ENCODE peak calls at places on chromosomes 3 and 15, in six cellular contexts. A is Panc1; I is HCT116; Q is mesenchymal stem cell; R is CD4-positive, CD25-positive, alpha-beta regulatory T cell; P is psoas muscle. E is an unnamed sample.

GRCh38 chr15:81001180-81002003 is 669 bp downstream of the TLNRD1 start:
- DNase-seq in A (no peak), I (no peak), Q (peak; percentile 73), R (peak; percentile 48), P (peak; percentile 75), E (no peak)

GRCh38 chr3:16365454-16366128 is 100.6 kb downstream of the OXNAD1 start:
- DNase-seq in A (no peak), I (no peak), Q (no peak), R (no peak), P (no peak), E (no peak)

GRCh38 chr3:194300392-194300758 is 50.8 kb downstream of the CPN2 start:
- DNase-seq in A (no peak), I (no peak), Q (peak; percentile 61), R (no peak), P (peak; percentile 89), E (no peak)

GRCh38 chr15:69891070-69891491 is 206.6 kb downstream of the TLE3 start:
- DNase-seq in A (no peak), I (no peak), Q (no peak), R (no peak), P (no peak), E (no peak)

GRCh38 chr3:86056962-86057361 is 934.0 kb downstream of the VGLL3 start:
- DNase-seq in A (no peak), I (no peak), Q (no peak), R (no peak), P (no peak), E (no peak)

GRCh38 chr15:86892774-86893449 is 813.2 kb downstream of the AGBL1 start:
- DNase-seq in A (no peak), I (no peak), Q (peak; percentile 14), R (no peak), P (no peak), E (peak; percentile 68)

GRCh38 chr15:58469432-58470353 is 37.9 kb downstream of the LIPC start:
- DNase-seq in A (no peak), I (peak; percentile 69), Q (peak; percentile 86), R (no peak), P (no peak), E (peak; percentile 97)

GRCh38 chr3:10665611-10666010 is 150.4 kb upstream of the SLC6A11 start:
- DNase-seq in A (no peak), I (no peak), Q (no peak), R (no peak), P (no peak), E (no peak)

GRCh38 chr15:63381301-63382192 is at the start of gene CA12:
- DNase-seq in A (no peak), I (no peak), Q (peak; percentile 47), R (no peak), P (peak; percentile 63), E (peak; percentile 35)

GRCh38 chr3:197598404-197598980 is 42.7 kb upstream of the BDH1 start:
- DNase-seq in A (no peak), I (no peak), Q (no peak), R (no peak), P (no peak), E (no peak)

GRCh38 chr3:14358426-14359211 is 43.8 kb upstream of the SLC6A6 start:
- DNase-seq in A (no peak), I (no peak), Q (peak; percentile 81), R (no peak), P (no peak), E (peak; percentile 7)

DNA sequence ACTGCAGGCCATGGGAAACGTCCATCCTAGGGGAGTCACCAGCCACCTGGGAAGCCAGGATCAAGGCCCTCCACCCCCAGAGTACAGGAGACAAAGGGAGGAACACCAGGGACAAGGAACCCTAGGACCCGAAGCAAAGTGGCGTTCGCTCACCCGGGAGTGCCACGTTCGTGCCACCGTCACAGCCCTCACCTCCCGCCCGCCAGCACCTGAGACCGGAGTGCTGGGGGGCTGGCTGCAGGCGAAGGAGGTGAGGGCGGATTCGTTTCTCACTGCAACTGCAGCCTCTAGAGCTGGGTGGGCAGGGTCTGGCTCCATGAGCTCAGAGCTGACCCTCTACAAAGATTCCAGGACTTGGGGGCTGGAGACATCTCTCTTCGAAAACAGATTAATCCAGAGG is 26.3 kb downstream of the ZDHHC19 start:
- DNase-seq in A (no peak), I (no peak), Q (no peak), R (no peak), P (no peak), E (no peak)
- H3K27me3 ChIP-seq in A (no peaks in the 10 kb centered on the region), I (no peaks in the 10 kb centered on the region), Q (no peaks in the 10 kb centered on the region), R (no peaks in the 10 kb centered on the region), P (no peaks in the 10 kb centered on the region), E (no peaks in the 10 kb centered on the region)

DNA sequence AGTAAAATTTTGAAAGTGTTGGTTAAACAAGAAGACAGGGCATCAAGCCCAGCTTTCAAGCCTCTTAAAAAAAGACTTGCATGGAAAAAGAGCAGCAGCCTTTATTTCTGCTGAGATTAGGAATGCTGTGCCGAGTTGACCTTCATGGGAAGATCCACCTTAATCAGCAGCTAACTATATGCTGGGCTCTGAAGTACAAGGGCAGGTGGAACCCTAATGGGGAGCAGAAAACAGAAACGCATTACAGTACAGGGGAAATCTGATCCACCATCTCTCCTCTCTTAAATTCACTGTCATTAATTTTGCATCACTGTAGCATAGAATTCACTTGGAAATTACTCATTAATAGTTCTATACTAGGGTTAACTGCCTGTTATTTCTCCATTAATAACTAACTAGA is 133.6 kb downstream of the GHSR start:
- DNase-seq in A (no peak), I (no peak), Q (no peak), R (no peak), P (no peak), E (no peak)
- H3K36me3 ChIP-seq in A (peaks cover 34% of the 10 kb centered on the region), I (peaks cover 7% of the 10 kb centered on the region), Q (peaks cover 77% of the 10 kb centered on the region), R (peaks cover 16% of the 10 kb centered on the region), P (peaks cover 4% of the 10 kb centered on the region), E (peaks cover 78% of the 10 kb centered on the region)

DNA sequence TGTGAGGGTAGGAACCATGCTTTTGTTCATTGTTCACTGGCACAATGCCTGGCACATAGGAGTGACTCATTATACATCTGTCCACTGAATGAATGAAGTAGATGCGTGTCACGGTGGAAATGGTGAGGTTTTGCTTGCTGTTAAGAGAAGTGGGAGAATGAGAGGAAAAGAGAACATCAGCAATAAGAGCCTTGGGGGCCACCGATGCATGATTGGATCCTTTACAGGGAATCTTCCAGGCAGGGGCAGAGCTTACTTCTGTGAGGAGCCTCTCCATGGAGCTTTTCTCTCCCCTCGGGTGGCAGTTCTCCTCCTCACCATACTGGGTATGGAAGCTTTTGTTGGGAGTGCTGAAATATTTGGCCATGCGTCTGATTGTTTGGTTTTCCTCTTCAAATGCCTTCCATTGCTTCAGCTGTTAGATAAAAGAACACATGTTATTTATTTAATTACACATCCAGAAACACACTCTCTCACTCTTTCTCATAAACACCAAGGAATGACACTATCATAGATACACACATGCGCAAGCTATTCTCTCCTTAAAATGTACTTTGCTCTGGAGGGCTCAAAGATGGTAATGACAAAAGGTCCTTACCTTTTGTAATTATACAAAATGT is 78.9 kb upstream of the GSK3B start:
- DNase-seq in A (no peak), I (no peak), Q (no peak), R (no peak), P (no peak), E (no peak)
- H3K27ac ChIP-seq in A (no peak overlapping the region), I (no peak overlapping the region), Q (no peak overlapping the region), R (no peak overlapping the region), P (no peak overlapping the region), E (no peak overlapping the region)

DNA sequence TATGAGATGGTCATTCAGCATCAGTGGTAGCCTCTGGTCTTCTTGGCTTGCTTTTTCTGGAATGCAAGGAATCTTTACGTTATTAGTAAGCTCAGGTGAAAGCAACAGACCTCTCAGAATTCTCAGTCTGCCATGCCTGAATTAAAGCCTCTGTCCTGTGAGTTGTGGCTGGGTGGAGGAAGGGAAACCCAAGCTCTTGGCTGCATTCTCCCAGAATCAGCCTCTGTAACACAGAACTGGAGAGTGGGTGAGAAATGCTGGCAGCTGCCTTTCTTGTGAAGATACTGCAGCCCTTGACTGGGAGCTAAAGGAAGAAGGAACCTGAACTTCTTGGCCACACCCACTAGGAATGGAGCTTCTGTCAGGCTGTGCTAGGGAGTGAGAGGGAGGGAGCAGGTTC is 505.8 kb downstream of the EPHA3 start:
- DNase-seq in A (no peak), I (no peak), Q (no peak), R (no peak), P (no peak), E (no peak)
- H3K27me3 ChIP-seq in A (no peaks in the 10 kb centered on the region), I (no peaks in the 10 kb centered on the region), Q (no peaks in the 10 kb centered on the region), R (no peaks in the 10 kb centered on the region), P (no peaks in the 10 kb centered on the region), E (no peaks in the 10 kb centered on the region)

GRCh38 chr3:49025793-49026520 is 3.2 kb downstream of the IMPDH2 start:
- DNase-seq in A (no peak), I (no peak), Q (no peak), R (no peak), P (peak; percentile 48), E (no peak)
- H3K36me3 ChIP-seq in A (peaks cover 9% of the 10 kb centered on the region), I (peaks cover 59% of the 10 kb centered on the region), Q (peaks cover 69% of the 10 kb centered on the region), R (peaks cover 45% of the 10 kb centered on the region), P (peaks cover 5% of the 10 kb centered on the region), E (peaks cover 41% of the 10 kb centered on the region)

DNA sequence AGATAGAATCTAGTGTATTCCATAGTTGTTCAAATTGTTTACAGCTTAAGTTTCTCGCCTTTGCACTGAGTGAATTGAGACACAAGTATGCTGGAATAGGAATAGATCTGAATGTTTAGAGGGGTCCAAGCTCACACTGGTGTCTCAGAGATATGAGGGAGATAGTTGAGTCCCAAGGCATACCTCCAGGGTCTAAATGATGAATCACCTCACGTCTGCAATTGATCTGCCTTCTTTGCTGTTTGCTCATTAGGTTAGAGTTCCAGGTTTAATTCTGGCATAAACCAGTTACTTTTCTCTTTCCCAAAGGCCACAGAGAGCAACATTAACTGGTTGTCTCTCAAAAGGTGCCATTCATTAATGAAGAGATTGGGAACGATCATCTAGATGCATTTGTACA is 106.3 kb upstream of the MME start:
- DNase-seq in A (no peak), I (no peak), Q (no peak), R (no peak), P (no peak), E (no peak)
- H3K27ac ChIP-seq in A (no peak overlapping the region), I (no peak overlapping the region), Q (no peak overlapping the region), R (no peak overlapping the region), P (no peak overlapping the region), E (no peak overlapping the region)

GRCh38 chr3:108835101-108835500 is 12.5 kb downstream of the TRAT1 start:
- DNase-seq in A (no peak), I (no peak), Q (no peak), R (no peak), P (no peak), E (no peak)
- H3K27me3 ChIP-seq in A (peaks cover 13% of the 10 kb centered on the region), I (no peaks in the 10 kb centered on the region), Q (peaks cover 9% of the 10 kb centered on the region), R (no peaks in the 10 kb centered on the region), P (no peaks in the 10 kb centered on the region), E (no peaks in the 10 kb centered on the region)

DNA sequence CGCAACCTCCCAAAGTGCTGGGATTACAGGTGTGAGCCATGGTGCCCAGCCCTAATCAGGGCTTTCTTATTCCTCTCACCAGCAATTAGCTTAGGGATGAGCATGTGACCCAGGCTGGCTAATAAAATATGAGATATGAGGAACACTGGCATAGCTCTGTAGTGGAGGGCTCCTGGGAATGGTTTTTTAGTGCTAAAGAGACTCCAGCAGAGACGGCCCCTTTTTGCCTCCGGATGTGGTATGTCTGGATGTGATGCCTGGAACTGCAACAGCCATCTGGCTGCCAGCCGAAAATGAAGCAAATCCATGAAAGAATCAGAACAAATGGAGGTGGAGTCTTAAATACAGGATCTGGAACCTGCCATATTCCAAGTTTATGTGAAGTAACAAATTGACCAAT is 69.1 kb upstream of the MAGI1 start:
- DNase-seq in A (no peak), I (no peak), Q (peak; percentile 46), R (no peak), P (no peak), E (peak; percentile 78)
- H3K36me3 ChIP-seq in A (no peaks in the 10 kb centered on the region), I (no peaks in the 10 kb centered on the region), Q (no peaks in the 10 kb centered on the region), R (no peaks in the 10 kb centered on the region), P (no peaks in the 10 kb centered on the region), E (no peaks in the 10 kb centered on the region)

E was measured in brain microvascular endothelial cell.